ENCODE peak calls at places on chromosome 10, in six cellular contexts. O, M, F, B, C and L are unnamed samples.

GRCh38 chr10:34731885-34732701 is 83.0 kb downstream of the PARD3 start:
- DNase-seq in O (peak; percentile 100), M (no peak), F (no peak), B (no peak), C (no peak), L (no peak)

GRCh38 chr10:6204063-6204340 is 1.3 kb downstream of the PFKFB3 start:
- DNase-seq in O (peak; percentile 12), M (no peak), F (no peak), B (peak; percentile 60), C (peak; percentile 61), L (peak; percentile 74)

GRCh38 chr10:77641788-77642397 is 4.3 kb upstream of the KCNMA1 start:
- DNase-seq in O (peak; percentile 100), M (no peak), F (no peak), B (peak; percentile 87), C (peak; percentile 63), L (peak; percentile 73)

GRCh38 chr10:108393111-108393510 is 1228.6 kb upstream of the SORCS1 start:
- DNase-seq in O (peak; percentile 90), M (no peak), F (no peak), B (no peak), C (no peak), L (no peak)

GRCh38 chr10:19245889-19246841 is 197.6 kb downstream of the MALRD1 start:
- DNase-seq in O (no peak), M (no peak), F (no peak), B (peak; percentile 26), C (no peak), L (no peak)

GRCh38 chr10:79242620-79243152 is 104.6 kb upstream of the PPIF start:
- DNase-seq in O (peak; percentile 99), M (no peak), F (no peak), B (peak; percentile 88), C (peak; percentile 47), L (no peak)

GRCh38 chr10:11488126-11488525 is 123.3 kb downstream of the USP6NL start:
- DNase-seq in O (no peak), M (no peak), F (no peak), B (no peak), C (no peak), L (no peak)

GRCh38 chr10:15427836-15428414 is 56.8 kb upstream of the FAM171A1 start:
- DNase-seq in O (peak; percentile 53), M (no peak), F (no peak), B (peak; percentile 69), C (no peak), L (no peak)

GRCh38 chr10:6203331-6204062 is 765 bp downstream of the PFKFB3 start:
- DNase-seq in O (peak; percentile 31), M (no peak), F (no peak), B (peak; percentile 82), C (peak; percentile 50), L (peak; percentile 73)

GRCh38 chr10:93437946-93438795 is 44.0 kb downstream of the MYOF start:
- DNase-seq in O (no peak), M (no peak), F (no peak), B (no peak), C (no peak), L (no peak)

GRCh38 chr10:3746634-3747033 is 38.4 kb downstream of the KLF6 start:
- DNase-seq in O (no peak), M (no peak), F (no peak), B (no peak), C (no peak), L (no peak)

GRCh38 chr10:20737107-20737506 is 160.0 kb downstream of the NEBL start:
- DNase-seq in O (peak; percentile 24), M (no peak), F (no peak), B (no peak), C (no peak), L (no peak)

GRCh38 chr10:120474956-120475355 is 17.9 kb downstream of the PLPP4 start:
- DNase-seq in O (no peak), M (no peak), F (no peak), B (no peak), C (no peak), L (no peak)

GRCh38 chr10:60565492-60565891 is 175.8 kb upstream of the ANK3 start:
- DNase-seq in O (no peak), M (no peak), F (no peak), B (no peak), C (no peak), L (no peak)

GRCh38 chr10:110859947-110860376 is 11.8 kb upstream of the PDCD4 start:
- DNase-seq in O (no peak), M (no peak), F (no peak), B (no peak), C (no peak), L (no peak)

GRCh38 chr10:101110856-101111523 is 20.1 kb upstream of the TLX1 start:
- DNase-seq in O (peak; percentile 15), M (no peak), F (no peak), B (no peak), C (no peak), L (no peak)

GRCh38 chr10:99926925-99927718 is 82.6 kb downstream of the DNMBP start:
- DNase-seq in O (peak; percentile 40), M (no peak), F (no peak), B (peak; percentile 19), C (no peak), L (peak; percentile 43)

GRCh38 chr10:91022924-91023707 is 102.2 kb upstream of the ANKRD1 start:
- DNase-seq in O (no peak), M (no peak), F (no peak), B (peak; percentile 36), C (peak; percentile 77), L (no peak)

GRCh38 chr10:22874189-22874854 is 53.5 kb upstream of the ARMC3 start:
- DNase-seq in O (no peak), M (no peak), F (no peak), B (no peak), C (no peak), L (no peak)

GRCh38 chr10:33968983-33969382 is 634.5 kb upstream of the NRP1 start:
- DNase-seq in O (no peak), M (no peak), F (no peak), B (no peak), C (no peak), L (no peak)

GRCh38 chr10:16519908-16520861 is 1.5 kb downstream of the C1QL3 start:
- DNase-seq in O (no peak), M (no peak), F (no peak), B (peak; percentile 27), C (no peak), L (no peak)

GRCh38 chr10:99374526-99374925 is 45.4 kb downstream of the CNNM1 start:
- DNase-seq in O (peak; percentile 39), M (no peak), F (no peak), B (no peak), C (no peak), L (no peak)

GRCh38 chr10:36336315-36336714 is 694.2 kb upstream of the FZD8 start:
- DNase-seq in O (no peak), M (no peak), F (no peak), B (no peak), C (no peak), L (no peak)

GRCh38 chr10:110820321-110820814 is 51.4 kb upstream of the PDCD4 start:
- DNase-seq in O (no peak), M (no peak), F (no peak), B (peak; percentile 64), C (peak; percentile 63), L (no peak)

GRCh38 chr10:74081192-74081803 is 69.3 kb downstream of the AP3M1 start:
- DNase-seq in O (peak; percentile 94), M (no peak), F (no peak), B (peak; percentile 61), C (no peak), L (no peak)

DNA sequence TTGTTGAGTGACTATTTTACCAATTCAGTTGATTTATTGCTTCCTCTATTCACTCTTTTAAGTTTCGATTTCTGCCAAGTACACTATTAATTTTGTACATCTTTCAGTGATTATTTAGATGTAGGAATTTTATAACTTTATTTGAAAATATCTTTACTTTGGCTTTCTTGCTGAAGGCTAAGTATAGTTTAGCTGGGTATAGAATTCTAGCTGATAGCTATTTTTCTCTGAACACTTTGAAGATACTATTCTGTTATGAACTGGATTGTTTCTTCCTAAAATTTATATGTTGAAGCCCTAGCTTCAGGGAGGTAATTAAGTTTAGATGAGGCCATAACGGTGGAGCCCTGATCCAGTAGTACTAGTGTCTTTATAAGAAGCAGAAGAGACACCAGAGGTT is 141.1 kb downstream of the LRMDA start:
- DNase-seq in O (no peak), M (no peak), F (no peak), B (no peak), C (no peak), L (no peak)
- H3K27me3 ChIP-seq in O (no peaks in the 10 kb centered on the region), M (no peaks in the 10 kb centered on the region), F (no peaks in the 10 kb centered on the region), B (no peaks in the 10 kb centered on the region), C (no peaks in the 10 kb centered on the region), L (no peaks in the 10 kb centered on the region)

DNA sequence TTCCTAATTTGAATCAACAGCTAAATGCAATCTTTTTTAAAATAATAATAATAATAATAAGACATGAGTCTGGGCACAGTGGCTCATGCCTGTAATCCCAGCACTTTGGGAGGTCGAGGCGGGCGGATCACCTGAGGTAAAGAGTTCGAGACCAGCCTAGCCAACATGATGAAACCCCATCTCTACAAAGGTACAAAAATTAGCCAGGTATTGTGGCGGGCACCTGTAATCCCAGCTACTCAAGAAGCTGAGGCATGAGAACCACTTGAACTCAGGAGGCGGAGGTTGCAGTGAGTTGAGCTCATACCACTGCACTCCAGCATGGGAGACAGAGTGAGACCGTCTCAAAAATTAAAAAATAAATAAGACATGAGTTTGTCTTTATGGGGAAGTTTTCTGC is 3.9 kb downstream of the DIP2C start:
- DNase-seq in O (no peak), M (no peak), F (no peak), B (no peak), C (no peak), L (no peak)
- H3K27ac ChIP-seq in O (no peak overlapping the region), M (no peak overlapping the region), F (no peak overlapping the region), B (no peak overlapping the region), C (no peak overlapping the region), L (no peak overlapping the region)

GRCh38 chr10:81179805-81180452 is 642.2 kb downstream of the SH2D4B start:
- DNase-seq in O (peak; percentile 2), M (no peak), F (peak; percentile 16), B (peak; percentile 28), C (no peak), L (no peak)
- TF ChIP-seq CTCF in O (peak; percentile 34), M (peak; percentile 47), F (peak; percentile 54), B (no peak), C (no peak), L (peak; percentile 49)

GRCh38 chr10:51707821-51708424 is 8.5 kb upstream of the CSTF2T start:
- DNase-seq in O (no peak), M (no peak), F (no peak), B (no peak), C (no peak), L (no peak)
- H3K27me3 ChIP-seq in O (no peaks in the 10 kb centered on the region), M (no peaks in the 10 kb centered on the region), F (no peaks in the 10 kb centered on the region), B (no peaks in the 10 kb centered on the region), C (no peaks in the 10 kb centered on the region), L (no peaks in the 10 kb centered on the region)

GRCh38 chr10:132427071-132427771 is 30.2 kb downstream of the PWWP2B start:
- DNase-seq in O (no peak), M (no peak), F (no peak), B (no peak), C (no peak), L (no peak)

GRCh38 chr10:132422931-132423813 is 26.2 kb downstream of the PWWP2B start:
- DNase-seq in O (no peak), M (no peak), F (no peak), B (no peak), C (no peak), L (no peak)

GRCh38 chr10:132423966-132424847 is 27.2 kb downstream of the PWWP2B start:
- DNase-seq in O (no peak), M (no peak), F (no peak), B (no peak), C (no peak), L (no peak)

GRCh38 chr10:132427939-132428367 is 31.0 kb downstream of the PWWP2B start:
- DNase-seq in O (no peak), M (no peak), F (no peak), B (no peak), C (no peak), L (no peak)

GRCh38 chr10:132425029-132425758 is 28.2 kb downstream of the PWWP2B start:
- DNase-seq in O (no peak), M (no peak), F (no peak), B (no peak), C (no peak), L (no peak)
- H3K27ac ChIP-seq in O (no peak overlapping the region), M (no peak overlapping the region), F (no peak overlapping the region), B (no peak overlapping the region), C (no peak overlapping the region), L (no peak overlapping the region)